ENCODE peak calls at places on chromosomes 16 and 17, in six cellular contexts. G, I, B, Z, Y and O are unnamed samples.

GRCh38 chr17:48529191-48529979 is 1.4 kb downstream of the HOXB1 start:
- DNase-seq in G (no peak), I (no peak), B (no peak), Z (no peak), Y (no peak), O (no peak)

GRCh38 chr17:78364436-78365281 is 4.8 kb upstream of the SOCS3 start:
- DNase-seq in G (no peak), I (no peak), B (no peak), Z (no peak), Y (no peak), O (no peak)

GRCh38 chr16:86798247-86799041 is 220.1 kb downstream of the FOXL1 start:
- DNase-seq in G (no peak), I (no peak), B (no peak), Z (no peak), Y (no peak), O (peak; percentile 14)

GRCh38 chr17:80782536-80783427 is 208.9 kb upstream of the CHMP6 start:
- DNase-seq in G (no peak), I (peak; percentile 75), B (no peak), Z (no peak), Y (no peak), O (peak; percentile 21)

GRCh38 chr17:31673076-31673475 is 186.0 kb downstream of the COPRS start:
- DNase-seq in G (no peak), I (no peak), B (no peak), Z (no peak), Y (no peak), O (no peak)

GRCh38 chr16:87621550-87621829 is 19.2 kb downstream of the JPH3 start:
- DNase-seq in G (no peak), I (no peak), B (no peak), Z (no peak), Y (no peak), O (no peak)

GRCh38 chr17:61314368-61315078 is 85.1 kb upstream of the TBX2 start:
- DNase-seq in G (no peak), I (no peak), B (peak; percentile 25), Z (peak; percentile 29), Y (peak; percentile 25), O (peak; percentile 43)

GRCh38 chr17:81094744-81095607 is 60.0 kb downstream of the BAIAP2 start:
- DNase-seq in G (peak; percentile 77), I (peak; percentile 92), B (peak; percentile 95), Z (peak; percentile 77), Y (peak; percentile 81), O (peak; percentile 98)

GRCh38 chr16:19382887-19383816 is 34.5 kb upstream of the TMC5 start:
- DNase-seq in G (no peak), I (no peak), B (no peak), Z (no peak), Y (no peak), O (no peak)

GRCh38 chr17:50768348-50768761 is 1.0 kb upstream of the ANKRD40CL start:
- DNase-seq in G (no peak), I (peak; percentile 46), B (peak; percentile 65), Z (no peak), Y (no peak), O (peak; percentile 69)

GRCh38 chr16:29316673-29317237 is 89.8 kb downstream of the NPIPB11 start:
- DNase-seq in G (no peak), I (no peak), B (no peak), Z (no peak), Y (no peak), O (no peak)

GRCh38 chr17:57668332-57668731 is 76.8 kb downstream of the CCDC182 start:
- DNase-seq in G (peak; percentile 27), I (peak; percentile 7), B (no peak), Z (no peak), Y (no peak), O (no peak)

GRCh38 chr17:29059281-29059680 is 16.3 kb downstream of the PIPOX start:
- DNase-seq in G (no peak), I (no peak), B (peak; percentile 30), Z (no peak), Y (no peak), O (peak; percentile 23)

GRCh38 chr17:60525347-60525623 is 757 bp downstream of the APPBP2 start:
- DNase-seq in G (no peak), I (no peak), B (no peak), Z (no peak), Y (no peak), O (no peak)

GRCh38 chr16:1333149-1333812 is at the start of gene BAIAP3:
- DNase-seq in G (no peak), I (no peak), B (peak; percentile 73), Z (no peak), Y (peak; percentile 60), O (no peak)

GRCh38 chr17:28612936-28613872 is 781 bp downstream of the RSKR start:
- DNase-seq in G (no peak), I (peak; percentile 56), B (no peak), Z (no peak), Y (no peak), O (peak; percentile 42)

GRCh38 chr17:80104956-80105375 is 3.6 kb downstream of the GAA start:
- DNase-seq in G (no peak), I (no peak), B (no peak), Z (no peak), Y (no peak), O (no peak)

GRCh38 chr16:398551-399277 is 1.7 kb downstream of the NME4 start:
- DNase-seq in G (no peak), I (no peak), B (no peak), Z (no peak), Y (no peak), O (no peak)

GRCh38 chr16:5634781-5635180 is 537.2 kb upstream of the EEF2KMT start:
- DNase-seq in G (no peak), I (no peak), B (no peak), Z (no peak), Y (no peak), O (no peak)

GRCh38 chr16:30065943-30066881 is 652 bp downstream of the ALDOA start:
- DNase-seq in G (peak; percentile 65), I (no peak), B (peak; percentile 58), Z (no peak), Y (no peak), O (peak; percentile 62)

GRCh38 chr16:84885024-84885910 is 65.5 kb downstream of the CRISPLD2 start:
- DNase-seq in G (no peak), I (no peak), B (no peak), Z (no peak), Y (no peak), O (no peak)

GRCh38 chr16:24995469-24995868 is 19.7 kb downstream of the ARHGAP17 start:
- DNase-seq in G (no peak), I (no peak), B (no peak), Z (no peak), Y (no peak), O (no peak)

GRCh38 chr17:81646869-81647600 is 9.3 kb downstream of the PDE6G start:
- DNase-seq in G (no peak), I (no peak), B (no peak), Z (no peak), Y (no peak), O (no peak)

GRCh38 chr17:39001703-39002637 is 34.8 kb upstream of the FBXO47 start:
- DNase-seq in G (no peak), I (no peak), B (peak; percentile 57), Z (peak; percentile 63), Y (peak; percentile 86), O (peak; percentile 96)

GRCh38 chr17:68734911-68735310 is 133.7 kb upstream of the FAM20A start:
- DNase-seq in G (no peak), I (no peak), B (no peak), Z (no peak), Y (no peak), O (no peak)

GRCh38 chr17:68738044-68738443 is 136.9 kb upstream of the FAM20A start:
- DNase-seq in G (no peak), I (no peak), B (no peak), Z (no peak), Y (no peak), O (no peak)

GRCh38 chr17:68740555-68741447 is 139.6 kb upstream of the FAM20A start:
- DNase-seq in G (no peak), I (no peak), B (no peak), Z (no peak), Y (no peak), O (peak; percentile 11)
- TF ChIP-seq CTCF in G (no peak), I (no peak), B (no peak), Z (no peak), Y (no peak), O (peak; percentile 23)

GRCh38 chr16:89907055-89907814 is 11.4 kb upstream of the MC1R start:
- DNase-seq in G (no peak), I (no peak), B (no peak), Z (no peak), Y (no peak), O (no peak)

GRCh38 chr16:89904606-89905510 is 13.8 kb upstream of the MC1R start:
- DNase-seq in G (no peak), I (no peak), B (peak; percentile 68), Z (no peak), Y (no peak), O (no peak)

GRCh38 chr16:89908236-89908635 is 10.4 kb upstream of the MC1R start:
- DNase-seq in G (no peak), I (no peak), B (no peak), Z (no peak), Y (no peak), O (no peak)

GRCh38 chr16:89905511-89906140 is 13.0 kb upstream of the MC1R start:
- DNase-seq in G (no peak), I (no peak), B (no peak), Z (no peak), Y (no peak), O (no peak)

DNA sequence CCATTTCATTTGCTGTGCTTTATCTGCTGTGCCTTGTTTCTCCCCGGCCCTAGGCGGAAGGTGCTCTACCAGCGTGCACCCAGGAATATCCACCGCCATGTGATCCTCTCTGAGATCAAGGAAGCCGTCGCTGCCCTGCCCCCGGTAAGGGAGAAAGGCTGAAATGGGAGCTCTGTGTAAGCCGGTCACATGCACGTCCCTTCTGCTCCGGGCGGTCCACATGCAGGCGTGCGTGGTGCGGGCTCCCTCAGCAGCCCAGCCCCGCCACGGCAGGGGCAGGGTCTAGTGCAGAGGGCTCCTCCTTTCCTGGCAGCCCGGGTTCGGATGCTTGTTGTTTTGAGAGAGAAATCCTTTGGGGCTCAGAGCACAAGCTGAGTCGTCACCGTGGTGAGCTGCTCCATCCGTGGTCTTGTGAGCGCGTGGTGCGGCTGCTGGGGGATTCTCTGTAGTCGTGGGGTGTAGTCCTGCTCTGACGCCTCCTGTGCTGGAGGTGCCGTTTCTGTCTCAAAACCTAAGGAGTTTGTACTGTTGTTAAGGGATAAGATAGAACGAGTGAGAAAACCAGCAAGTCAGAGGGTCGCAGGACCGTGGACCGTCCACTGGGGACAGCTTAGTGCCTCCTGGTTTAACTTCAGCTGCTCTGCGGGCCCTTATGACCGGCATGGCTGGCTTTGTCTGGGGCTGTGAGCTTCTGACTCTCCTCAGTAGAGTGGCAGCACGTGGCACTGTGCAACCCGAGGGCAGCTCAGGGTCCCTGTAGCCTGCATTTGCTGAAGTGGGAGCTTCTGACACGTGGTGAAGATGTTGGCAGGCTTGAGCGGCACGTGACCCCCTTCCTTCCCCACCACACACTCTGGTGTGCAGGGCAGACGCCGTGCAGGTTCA is 12.3 kb upstream of the MC1R start:
- DNase-seq in G (no peak), I (no peak), B (no peak), Z (no peak), Y (no peak), O (no peak)
- TF ChIP-seq CTCF in G (no peak), I (no peak), B (no peak), Z (no peak), Y (no peak), O (no peak)

GRCh38 chr16:10039220-10040096 is 142.8 kb downstream of the GRIN2A start:
- DNase-seq in G (peak; percentile 44), I (no peak), B (no peak), Z (no peak), Y (no peak), O (no peak)
- TF ChIP-seq CTCF in G (no peak), I (no peak), B (no peak), Z (no peak), Y (no peak), O (no peak)

GRCh38 chr16:73022534-73022933 is 25.4 kb downstream of the ZFHX3 start:
- DNase-seq in G (no peak), I (no peak), B (no peak), Z (no peak), Y (no peak), O (no peak)
- TF ChIP-seq CTCF in G (no peak), I (no peak), B (no peak), Z (no peak), Y (no peak), O (no peak)